ENCODE peak calls at places on chromosomes 6 and 20, in nine cellular contexts. C, J, N, Y, B, Z, F, S and O are unnamed samples. For H3K9me3, the result is how much of the 10 kb centered on the place peaks cover.

GRCh38 chr6:34098045-34098936 is 47.6 kb downstream of the GRM4 start:
- DNase-seq in B (no peak), Z (no peak), F (no peak), J (no peak), N (no peak), S (no peak), C (no peak), Y (no peak), O (no peak)

GRCh38 chr20:58014628-58015315 is 213.7 kb downstream of the ANKRD60 start:
- DNase-seq in Y (no peak), J (no peak), F (no peak), S (no peak), N (peak), Z (no peak), C (peak), B (peak), O (no peak)

GRCh38 chr6:144816936-144817335 is 531.8 kb downstream of the UTRN start:
- DNase-seq in Y (no peak), N (no peak), J (no peak), C (no peak), S (no peak), Z (no peak), F (no peak), B (no peak), O (no peak)

GRCh38 chr6:33199687-33200233 is 705 bp downstream of the RXRB start:
- DNase-seq in Z (no peak), F (peak), N (peak), Y (no peak), J (peak), B (no peak), S (peak), C (no peak), O (peak)

GRCh38 chr20:60000271-60001026 is 42.2 kb downstream of the CDH26 start:
- DNase-seq in S (no peak), C (no peak), F (no peak), Z (no peak), B (no peak), Y (no peak), N (no peak), J (no peak), O (no peak)

GRCh38 chr20:46651091-46651962 is at the start of gene SLC13A3:
- DNase-seq in B (no peak), Y (peak), S (no peak), C (no peak), F (no peak), N (peak), Z (no peak), J (no peak), O (no peak)

GRCh38 chr6:138833819-138834539 is 38.1 kb downstream of the ECT2L start:
- DNase-seq in J (peak), Z (no peak), Y (no peak), C (no peak), S (no peak), F (no peak), B (no peak), N (no peak), O (no peak)

GRCh38 chr6:43378631-43379030 is 9.2 kb upstream of the ZNF318 start:
- DNase-seq in S (no peak), J (no peak), C (no peak), N (no peak), Y (no peak), B (no peak), F (no peak), Z (no peak), O (no peak)

GRCh38 chr6:40719671-40720374 is 132.7 kb upstream of the LRFN2 start:
- DNase-seq in Z (no peak), S (no peak), J (no peak), Y (no peak), B (no peak), F (no peak), C (no peak), N (peak), O (no peak)

GRCh38 chr6:2078888-2079287 is 166.5 kb downstream of the GMDS start:
- DNase-seq in Y (no peak), B (no peak), Z (no peak), F (no peak), J (no peak), C (no peak), N (no peak), S (no peak), O (no peak)

GRCh38 chr6:41411961-41412360 is 76.6 kb downstream of the NCR2 start:
- DNase-seq in S (no peak), Y (no peak), F (no peak), Z (no peak), J (no peak), C (no peak), N (no peak), B (no peak), O (no peak)

GRCh38 chr6:109743739-109744138 is 52.6 kb downstream of the FIG4 start:
- DNase-seq in N (no peak), J (no peak), F (no peak), B (no peak), S (no peak), Z (peak), Y (no peak), C (no peak), O (no peak)

DNA sequence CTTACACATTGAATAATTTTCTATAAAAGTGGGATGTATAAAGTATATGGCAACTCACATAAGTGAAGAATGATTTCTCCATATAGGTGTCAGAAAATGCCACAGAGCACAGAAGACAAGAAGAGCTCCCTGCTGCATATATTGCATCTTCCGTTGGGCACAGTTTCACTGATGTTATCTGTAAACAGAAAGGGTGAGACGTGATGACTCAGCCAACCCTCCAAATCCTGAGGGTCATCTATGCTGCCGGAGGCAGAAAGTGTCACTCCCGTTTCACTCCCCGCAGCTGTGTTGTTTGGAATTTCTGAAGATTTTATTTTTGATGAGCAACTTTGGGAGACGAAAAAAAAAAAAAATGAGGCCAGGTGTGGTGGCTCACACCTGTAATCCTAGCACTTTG is 644.1 kb downstream of the C6orf118 start:
- DNase-seq in F (no peak), N (no peak), S (no peak), C (no peak), Z (no peak), Y (no peak), J (no peak), B (no peak), O (no peak)
- H3K9me3 ChIP-seq in F (under half), N (under half), S (under half), C (under half), Z (under half), Y (under half), J (under half), B (under half), O (under half)

GRCh38 chr6:55874309-55874708 is 1.1 kb downstream of the BMP5 start:
- DNase-seq in Y (no peak), N (no peak), S (no peak), Z (no peak), F (no peak), J (no peak), C (no peak), B (no peak), O (no peak)
- H3K9me3 ChIP-seq in Y (under half), N (under half), S (under half), Z (under half), F (under half), J (under half), C (under half), B (under half), O (under half)

DNA sequence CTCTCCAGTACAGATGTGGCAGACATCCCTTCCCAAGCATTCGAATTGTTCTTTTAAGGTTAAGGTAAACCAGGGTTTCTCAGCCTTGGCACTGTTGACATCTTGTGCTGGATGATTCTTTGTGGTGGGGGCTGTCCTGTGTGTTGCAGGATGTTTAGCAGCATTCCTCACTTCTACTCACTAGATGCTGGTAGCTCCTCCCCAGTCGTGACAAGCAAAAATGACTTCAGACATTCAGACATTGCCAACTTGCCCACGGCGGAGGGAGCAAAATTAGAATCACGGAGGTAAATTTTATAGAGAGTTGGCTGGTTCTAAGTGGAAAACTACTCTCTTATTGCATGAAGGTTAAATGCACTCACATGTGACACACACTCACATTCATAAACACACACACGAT is 188.7 kb downstream of the GMPR start:
- DNase-seq in Z (no peak), C (no peak), F (no peak), B (no peak), N (no peak), S (no peak), Y (no peak), J (no peak), O (no peak)
- H3K9me3 ChIP-seq in Z (under half), C (under half), F (under half), B (under half), N (under half), S (under half), Y (under half), J (under half), O (under half)

DNA sequence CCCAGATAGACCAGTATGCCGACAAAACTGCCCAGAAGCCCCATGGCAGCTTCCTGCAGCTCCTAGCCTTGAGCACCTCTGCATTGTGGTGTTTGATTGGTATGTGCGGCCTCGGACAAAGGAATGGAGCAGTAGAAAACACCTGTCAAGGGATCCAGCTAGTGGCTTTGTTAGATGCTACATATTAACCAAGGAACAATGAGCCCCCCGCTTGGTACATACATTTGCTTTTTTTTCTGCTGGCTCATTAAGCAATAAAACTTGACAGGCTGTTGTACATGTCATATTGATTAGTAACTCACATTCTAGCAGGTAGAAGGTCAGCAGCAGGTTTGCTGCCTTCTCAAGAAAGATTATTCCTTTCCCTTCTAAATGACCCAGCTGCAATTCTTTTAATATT is 915 bp downstream of the SPACA1 start:
- DNase-seq in J (no peak), S (no peak), Z (no peak), B (no peak), Y (no peak), N (no peak), F (no peak), C (no peak), O (no peak)
- H3K9me3 ChIP-seq in J (under half), S (under half), Z (under half), B (under half), Y (under half), N (under half), F (under half), C (under half), O (under half)

GRCh38 chr20:41553142-41553879 is 64.9 kb downstream of the CHD6 start:
- DNase-seq in N (no peak), Z (no peak), J (no peak), B (no peak), C (no peak), S (no peak), F (no peak), Y (no peak), O (no peak)
- H3K9me3 ChIP-seq in N (under half), Z (under half), J (under half), B (under half), C (under half), S (under half), F (under half), Y (under half), O (under half)